ENCODE peak calls at places on chromosome 16, in five cellular contexts. W is AG10803, U is body of pancreas, J is lower leg skin, B is Caco-2. V is an unnamed sample.

GRCh38 chr16:49854227-49855203 is 1.4 kb downstream of the ZNF423 start:
- DNase-seq in W (no peak), U (peak), J (peak), B (peak), V (no peak)

GRCh38 chr16:8109510-8110369 is 480.6 kb downstream of the TMEM114 start:
- DNase-seq in W (no peak), U (no peak), J (no peak), B (no peak), V (no peak)

GRCh38 chr16:5025171-5025632 is 8.5 kb downstream of the NAGPA start:
- DNase-seq in W (no peak), U (no peak), J (no peak), B (peak), V (no peak)

GRCh38 chr16:26905336-26905735 is 161.4 kb upstream of the C16orf82 start:
- DNase-seq in W (peak), U (no peak), J (no peak), B (no peak), V (no peak)

GRCh38 chr16:27600386-27600785 is 50.4 kb downstream of the KATNIP start:
- DNase-seq in W (no peak), U (no peak), J (no peak), B (no peak), V (no peak)

GRCh38 chr16:57509231-57509923 is 23.1 kb upstream of the DOK4 start:
- DNase-seq in W (no peak), U (no peak), J (no peak), B (no peak), V (no peak)

GRCh38 chr16:88730632-88731607 is 24.6 kb downstream of the CTU2 start:
- DNase-seq in W (no peak), U (no peak), J (no peak), B (no peak), V (no peak)

GRCh38 chr16:70250748-70251650 is 741 bp downstream of the EXOSC6 start:
- DNase-seq in W (peak), U (peak), J (peak), B (peak), V (no peak)

GRCh38 chr16:17471745-17472075 is 950 bp upstream of the XYLT1 start:
- DNase-seq in W (no peak), U (no peak), J (no peak), B (no peak), V (no peak)

GRCh38 chr16:51637744-51638100 is 486.7 kb upstream of the SALL1 start:
- DNase-seq in W (peak), U (no peak), J (no peak), B (no peak), V (no peak)

GRCh38 chr16:70594569-70594968 is 51.8 kb upstream of the IL34 start:
- DNase-seq in W (no peak), U (peak), J (peak), B (no peak), V (no peak)

GRCh38 chr16:66874079-66874775 is 6.1 kb upstream of the PDP2 start:
- DNase-seq in W (peak), U (no peak), J (no peak), B (no peak), V (no peak)

DNA sequence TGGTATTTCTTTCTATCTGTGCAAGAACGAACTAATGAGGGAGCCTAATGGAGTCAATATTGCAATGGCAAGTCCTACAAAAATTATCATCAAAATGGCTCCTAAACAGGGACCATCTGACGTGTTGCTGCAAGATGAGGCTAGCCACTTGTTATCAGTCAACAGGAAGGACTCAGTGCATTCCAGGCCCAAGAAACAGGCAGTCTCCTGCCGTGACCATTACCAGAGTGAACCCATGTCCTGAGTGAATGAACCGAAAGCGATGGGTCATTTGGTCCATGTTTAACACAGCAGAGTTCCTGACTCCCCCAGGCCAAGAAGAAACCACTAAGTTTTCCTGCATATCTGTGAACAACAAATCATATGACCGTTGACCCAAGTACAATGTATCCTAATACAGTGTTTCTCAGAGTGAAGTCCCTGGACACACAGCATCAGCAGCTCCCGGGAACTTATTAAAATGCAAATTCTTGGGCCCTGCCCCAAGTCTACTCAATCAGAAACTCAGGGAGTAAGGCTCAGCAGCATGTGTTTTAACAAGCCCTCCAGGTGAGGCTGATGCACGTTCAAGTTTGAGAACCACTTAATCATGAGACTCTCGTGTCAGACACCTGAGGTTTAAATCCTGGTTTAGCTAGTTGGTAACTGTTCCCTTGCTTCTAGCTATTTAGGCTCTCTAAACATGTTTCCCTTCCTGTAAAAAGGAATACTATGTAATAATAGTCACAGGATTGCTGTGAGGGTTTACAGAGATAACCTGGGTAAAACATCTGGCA is 429.4 kb upstream of the MAF start:
- DNase-seq in W (no peak), U (no peak), J (no peak), B (no peak), V (no peak)
- TF ChIP-seq CTCF in W (no peak), U (no peak), J (no peak), B (no peak), V (no peak)

DNA sequence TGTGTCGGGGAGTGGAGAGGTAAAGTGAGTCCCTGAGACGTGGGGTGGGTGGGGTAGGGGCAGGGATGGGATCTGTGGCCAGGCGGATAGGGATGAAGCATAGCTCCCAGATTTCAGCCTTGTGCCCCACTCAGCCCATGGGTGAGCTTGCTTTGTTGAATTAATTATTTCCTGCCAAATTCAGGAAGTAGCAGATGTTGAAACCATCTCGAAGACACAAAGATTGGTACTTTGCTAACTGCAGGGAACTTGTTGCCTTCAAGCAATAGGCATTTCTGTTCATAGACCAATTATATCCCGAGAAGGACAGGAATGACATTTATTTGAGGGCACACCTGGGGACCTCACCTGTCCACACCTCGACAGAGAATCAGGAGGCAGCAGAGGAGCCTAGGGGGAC is 11.0 kb upstream of the C16orf74 start:
- DNase-seq in W (no peak), U (no peak), J (no peak), B (no peak), V (no peak)
- H3K4me3 ChIP-seq in W (no peak), U (no peak), J (no peak), B (no peak), V (no peak)

DNA sequence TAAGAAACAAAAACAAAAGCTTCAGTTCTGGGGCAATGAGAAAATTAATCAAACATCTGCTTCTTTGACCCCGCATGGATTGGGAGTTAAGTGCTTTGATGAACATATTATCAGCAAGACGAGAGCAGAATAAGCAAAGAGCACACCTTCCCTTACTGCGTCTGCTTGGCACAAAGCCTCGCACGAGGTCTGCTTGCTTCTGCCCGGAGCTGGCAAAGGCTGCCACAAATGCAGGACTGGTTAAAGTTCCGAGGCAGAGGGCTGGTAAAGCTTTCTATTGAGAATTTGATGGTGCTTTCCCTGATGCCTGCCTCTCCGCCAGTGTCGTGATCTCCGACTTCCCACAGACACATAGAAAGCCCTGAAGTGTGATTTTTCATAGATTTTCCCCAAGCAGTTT is 17.0 kb downstream of the VAT1L start:
- DNase-seq in W (no peak), U (peak), J (no peak), B (no peak), V (no peak)
- TF ChIP-seq CTCF in W (no peak), U (no peak), J (no peak), B (no peak), V (no peak)

DNA sequence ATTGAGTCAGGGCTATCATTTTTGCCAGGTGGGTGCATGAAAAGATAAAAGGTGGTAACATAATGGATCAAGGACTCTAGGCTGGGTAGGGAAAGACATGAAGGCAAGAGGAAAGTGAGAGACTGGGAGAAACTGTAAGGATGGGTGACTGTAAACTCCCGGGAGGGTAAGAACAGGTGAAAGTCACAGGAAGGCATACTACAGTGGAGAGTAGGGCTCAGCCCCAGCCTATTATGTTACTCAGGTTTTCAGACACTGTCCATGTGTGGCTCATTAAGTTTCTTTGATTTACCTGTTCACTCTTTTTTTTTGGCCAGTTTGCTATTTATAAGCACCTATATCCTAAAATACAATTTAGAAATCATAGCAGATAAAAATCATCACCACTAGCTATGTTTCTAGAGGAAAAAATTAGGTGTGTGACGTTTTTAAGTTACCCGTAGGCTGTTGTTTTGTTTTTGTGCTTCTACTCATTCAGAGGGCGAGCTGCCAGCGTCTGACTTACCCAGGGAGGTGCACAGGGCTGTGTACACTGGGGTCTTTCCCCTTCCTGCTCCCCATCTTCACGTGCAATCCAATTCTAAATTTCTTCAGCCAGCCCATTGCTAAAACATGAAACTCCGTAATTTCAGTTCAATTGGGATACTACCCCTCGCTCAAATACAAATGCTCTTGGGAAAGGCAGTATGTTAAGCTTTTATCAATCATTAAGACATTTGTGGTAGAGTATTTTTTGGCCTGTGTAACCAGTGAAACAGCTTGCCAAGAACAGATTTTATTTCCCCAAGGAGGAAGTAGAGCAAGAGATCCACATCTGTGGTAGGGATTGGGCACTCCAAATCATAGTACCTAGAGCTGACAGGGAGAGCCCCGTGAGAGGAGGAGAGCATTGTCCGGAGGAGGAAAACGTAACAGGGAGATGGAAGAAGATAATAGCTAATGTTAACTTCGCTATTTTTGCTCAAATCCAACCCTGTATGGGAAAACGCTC is 21.7 kb upstream of the VWA3A start:
- DNase-seq in W (peak), U (no peak), J (no peak), B (no peak), V (no peak)
- H3K4me3 ChIP-seq in W (no peak), U (no peak), J (no peak), B (no peak), V (no peak)

GRCh38 chr16:85984947-85985451 is 86.0 kb downstream of the IRF8 start:
- DNase-seq in W (no peak), U (no peak), J (peak), B (no peak), V (no peak)

GRCh38 chr16:85988723-85989313 is 89.9 kb downstream of the IRF8 start:
- DNase-seq in W (no peak), U (no peak), J (peak), B (no peak), V (no peak)

GRCh38 chr16:85988306-85988705 is 89.3 kb downstream of the IRF8 start:
- DNase-seq in W (no peak), U (no peak), J (peak), B (no peak), V (no peak)

GRCh38 chr16:85987750-85988078 is 88.8 kb downstream of the IRF8 start:
- DNase-seq in W (no peak), U (no peak), J (peak), B (no peak), V (no peak)

GRCh38 chr16:85986931-85987749 is 88.2 kb downstream of the IRF8 start:
- DNase-seq in W (no peak), U (no peak), J (peak), B (peak), V (no peak)
- TF ChIP-seq CTCF in W (peak), U (peak), J (no peak), B (peak), V (peak)

GRCh38 chr16:14303654-14304394 is 232.7 kb downstream of the MRTFB start:
- DNase-seq in W (no peak), U (peak), J (peak), B (no peak), V (no peak)
- H3K4me3 ChIP-seq in W (peak), U (no peak), J (peak), B (no peak), V (peak)

GRCh38 chr16:68590201-68590994 is 51.3 kb downstream of the ZFP90 start:
- DNase-seq in W (peak), U (peak), J (peak), B (peak), V (peak)

GRCh38 chr16:68596266-68596665 is 48.8 kb upstream of the CDH3 start:
- DNase-seq in W (no peak), U (no peak), J (no peak), B (no peak), V (no peak)

GRCh38 chr16:68592466-68593337 is 52.4 kb upstream of the CDH3 start:
- DNase-seq in W (no peak), U (no peak), J (no peak), B (peak), V (no peak)
- TF ChIP-seq CTCF in W (no peak), U (peak), J (no peak), B (peak), V (peak)

GRCh38 chr16:65386707-65387106 is 264.8 kb upstream of the CDH11 start:
- DNase-seq in W (no peak), U (no peak), J (no peak), B (no peak), V (no peak)
- H3K4me3 ChIP-seq in W (no peak), U (no peak), J (no peak), B (no peak), V (no peak)

GRCh38 chr16:65497571-65497970 is 375.7 kb upstream of the CDH11 start:
- DNase-seq in W (no peak), U (no peak), J (no peak), B (no peak), V (no peak)

GRCh38 chr16:65494080-65494479 is 372.2 kb upstream of the CDH11 start:
- DNase-seq in W (no peak), U (no peak), J (no peak), B (no peak), V (no peak)

GRCh38 chr16:65500919-65501318 is 379.1 kb upstream of the CDH11 start:
- DNase-seq in W (no peak), U (no peak), J (no peak), B (no peak), V (no peak)

GRCh38 chr16:65494609-65495008 is 372.7 kb upstream of the CDH11 start:
- DNase-seq in W (no peak), U (no peak), J (no peak), B (no peak), V (no peak)

DNA sequence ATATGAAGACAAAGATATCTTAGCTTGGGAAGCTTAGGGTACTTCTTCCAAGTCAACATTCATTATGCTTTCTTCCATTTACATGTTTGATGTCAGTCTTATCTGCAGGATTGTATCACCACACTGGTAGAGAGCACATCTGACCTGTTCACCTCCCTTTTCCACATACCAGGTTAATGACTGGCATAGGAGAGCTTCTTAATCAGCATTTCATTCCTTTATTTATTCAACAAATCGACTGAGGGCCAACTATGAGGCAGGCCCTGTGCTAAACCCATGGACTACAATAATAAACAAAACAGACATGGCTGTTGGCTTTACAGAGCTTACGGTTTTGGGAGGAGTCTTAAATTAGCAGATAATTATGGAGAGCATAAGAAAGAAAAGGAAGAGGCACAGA is 378.1 kb upstream of the CDH11 start:
- DNase-seq in W (no peak), U (no peak), J (no peak), B (no peak), V (no peak)
- TF ChIP-seq CTCF in W (no peak), U (no peak), J (no peak), B (no peak), V (no peak)

V was measured in AG09309.